ENCODE peak calls at places on chromosomes 13 and 19, in six cellular contexts. E is fibroblast of lung, U is breast epithelium, V is ascending aorta, S is tibial artery, N is uterus. G is an unnamed sample. For H3K4me1, the result is how much of the 10 kb centered on the place peaks cover.

GRCh38 chr13:36193151-36193855 is 21.1 kb downstream of the SOHLH2 start:
- DNase-seq in N (no peak), S (no peak), E (peak), U (no peak), V (no peak), G (no peak)

GRCh38 chr19:47310819-47311218 is 1.2 kb downstream of the C5AR1 start:
- DNase-seq in E (peak), N (no peak), S (peak), U (no peak), V (no peak), G (peak)

GRCh38 chr19:44718441-44719261 is 19.7 kb downstream of the CEACAM16 start:
- DNase-seq in U (peak), V (no peak), N (peak), E (peak), S (peak), G (no peak)

GRCh38 chr13:51437550-51438127 is 15.2 kb downstream of the INTS6 start:
- DNase-seq in E (no peak), N (no peak), V (no peak), S (no peak), U (no peak), G (no peak)

GRCh38 chr19:45076851-45077730 is 813 bp upstream of the ZNF296 start:
- DNase-seq in E (no peak), N (no peak), U (no peak), V (no peak), S (no peak), G (no peak)

GRCh38 chr19:1312732-1313694 is 27.3 kb downstream of the EFNA2 start:
- DNase-seq in V (no peak), S (no peak), N (no peak), E (peak), U (no peak), G (peak)

GRCh38 chr19:5624154-5624663 is 1.3 kb downstream of the SAFB start:
- DNase-seq in V (no peak), E (peak), N (peak), S (peak), U (peak), G (no peak)

GRCh38 chr19:6761053-6761676 is 6.1 kb downstream of the SH2D3A start:
- DNase-seq in S (no peak), E (peak), U (no peak), N (no peak), V (no peak), G (no peak)

GRCh38 chr19:5913739-5914357 is at the start of gene CAPS:
- DNase-seq in S (peak), V (no peak), E (peak), U (peak), N (no peak), G (no peak)

GRCh38 chr13:72643339-72643989 is 84.0 kb downstream of the MZT1 start:
- DNase-seq in V (no peak), S (peak), U (no peak), E (peak), N (no peak), G (peak)

GRCh38 chr19:8194528-8195275 is 14.5 kb upstream of the CERS4 start:
- DNase-seq in U (no peak), E (no peak), V (no peak), N (no peak), S (no peak), G (no peak)

GRCh38 chr19:33374406-33374703 is 846 bp downstream of the CEBPG start:
- DNase-seq in E (peak), S (no peak), U (no peak), V (no peak), N (peak), G (no peak)

GRCh38 chr19:33376931-33377557 is 3.5 kb downstream of the CEBPG start:
- DNase-seq in V (no peak), U (no peak), S (no peak), N (no peak), E (no peak), G (no peak)

GRCh38 chr19:33375156-33375744 is 1.7 kb downstream of the CEBPG start:
- DNase-seq in V (no peak), U (no peak), N (no peak), E (no peak), S (no peak), G (no peak)

GRCh38 chr19:33376423-33376822 is 2.9 kb downstream of the CEBPG start:
- DNase-seq in E (peak), S (peak), N (peak), U (no peak), V (no peak), G (no peak)

DNA sequence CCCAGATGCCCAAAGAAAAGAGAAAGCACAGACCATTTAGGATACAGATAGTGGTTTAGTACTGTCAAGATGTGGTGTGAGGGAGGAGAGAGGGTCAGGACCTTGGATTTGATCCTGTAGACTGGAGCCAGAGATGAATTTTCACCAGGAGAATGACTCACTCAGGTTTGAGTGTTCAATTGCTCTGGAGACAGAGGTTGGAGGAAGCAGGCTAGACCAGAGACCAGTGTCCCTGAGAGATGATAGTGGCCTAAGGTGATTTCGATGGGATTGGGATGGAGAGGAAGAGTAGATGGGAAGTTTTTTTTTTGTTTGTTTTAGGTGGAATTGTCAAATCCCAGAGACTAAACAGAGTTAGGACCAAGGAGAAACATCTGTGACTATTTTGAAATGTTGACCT is 2.3 kb downstream of the CEBPG start:
- DNase-seq in S (no peak), N (peak), U (no peak), V (no peak), E (no peak), G (no peak)
- H3K4me3 ChIP-seq in S (no peak), N (no peak), U (no peak), V (no peak), E (no peak), G (no peak)

GRCh38 chr19:13152854-13153626 is 2.8 kb downstream of the IER2 start:
- DNase-seq in E (peak), N (peak), U (peak), V (peak), S (peak), G (peak)
- TF ChIP-seq CTCF in E (peak), N (peak), U (no peak), V (no peak), S (no peak), G (peak)

DNA sequence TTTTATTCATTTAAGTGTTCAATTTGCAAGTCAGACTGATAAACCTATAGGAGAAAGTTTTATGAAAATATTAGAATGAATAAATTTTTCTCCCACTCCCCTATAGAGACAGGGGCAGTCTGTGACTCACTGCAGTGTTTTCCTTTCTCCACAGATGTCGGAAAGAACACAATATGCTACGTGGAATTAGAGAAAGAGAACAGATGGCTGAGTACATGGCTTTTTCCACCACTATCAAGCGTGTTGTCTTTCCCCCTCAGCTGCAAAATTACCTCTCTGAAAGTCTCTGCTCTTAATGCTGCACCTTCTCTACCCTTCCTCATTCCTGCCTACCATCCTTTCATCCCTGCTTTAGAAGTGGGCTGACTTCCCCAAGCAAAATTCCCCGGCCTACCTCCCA is 30.1 kb downstream of the FLT1 start:
- DNase-seq in V (no peak), E (no peak), N (no peak), S (no peak), U (no peak), G (no peak)
- H3K4me1 ChIP-seq in V (under half), E (under half), N (under half), S (under half), U (under half), G (under half)

GRCh38 chr13:85140192-85140591 is 659.0 kb downstream of the SLITRK6 start:
- DNase-seq in E (no peak), N (no peak), S (no peak), U (no peak), V (no peak), G (no peak)
- H3K4me3 ChIP-seq in E (no peak), N (no peak), S (no peak), U (no peak), V (no peak), G (no peak)